ENCODE peak calls at places on chromosome 5, in eight cellular contexts. A, G, Z, N, B, E, L and D are unnamed samples.

GRCh38 chr5:16978296-16978695 is 42.2 kb upstream of the MYO10 start:
- DNase-seq in B (no peak), E (no peak), Z (no peak), L (no peak), A (no peak), N (no peak), G (no peak), D (no peak)

GRCh38 chr5:171700331-171700935 is 85.2 kb upstream of the SMIM23 start:
- DNase-seq in N (no peak), E (no peak), G (no peak), B (no peak), L (no peak), A (no peak), Z (no peak), D (no peak)

GRCh38 chr5:57770029-57770428 is 287.4 kb upstream of the ACTBL2 start:
- DNase-seq in G (no peak), A (no peak), B (no peak), L (no peak), N (no peak), Z (no peak), E (no peak), D (no peak)

GRCh38 chr5:126917918-126918623 is 112.3 kb downstream of the MARCHF3 start:
- DNase-seq in E (peak; percentile 53), B (no peak), G (no peak), Z (no peak), N (peak; percentile 27), A (no peak), L (peak; percentile 44), D (peak; percentile 55)

GRCh38 chr5:171757853-171758535 is 27.6 kb upstream of the SMIM23 start:
- DNase-seq in G (no peak), Z (no peak), L (peak; percentile 47), A (peak; percentile 64), E (no peak), N (peak; percentile 85), B (no peak), D (peak; percentile 46)

GRCh38 chr5:140244525-140245025 is 58.3 kb downstream of the PFDN1 start:
- DNase-seq in A (peak; percentile 50), L (peak; percentile 68), Z (peak; percentile 91), E (peak; percentile 95), N (peak; percentile 83), G (peak; percentile 85), B (peak; percentile 5), D (peak; percentile 95)

GRCh38 chr5:112381521-112381920 is 37.6 kb downstream of the EPB41L4A start:
- DNase-seq in N (no peak), L (no peak), B (no peak), Z (no peak), A (no peak), E (no peak), G (no peak), D (no peak)

GRCh38 chr5:80191991-80192398 is 63.9 kb downstream of the SERINC5 start:
- DNase-seq in A (no peak), E (peak; percentile 18), G (no peak), B (no peak), Z (peak; percentile 50), L (no peak), N (no peak), D (no peak)

GRCh38 chr5:91925249-91925648 is 542.1 kb upstream of the ARRDC3 start:
- DNase-seq in G (no peak), L (peak; percentile 62), B (no peak), Z (no peak), N (no peak), A (no peak), E (no peak), D (peak; percentile 14)

GRCh38 chr5:141320225-141321169 is at the start of gene TAF7:
- DNase-seq in N (peak; percentile 97), B (peak; percentile 86), L (peak; percentile 88), E (peak; percentile 97), A (peak; percentile 65), G (peak; percentile 94), Z (peak; percentile 87), D (peak; percentile 97)

GRCh38 chr5:41869150-41869738 is 981 bp downstream of the OXCT1 start:
- DNase-seq in A (no peak), N (peak; percentile 74), E (peak; percentile 43), Z (peak; percentile 35), B (no peak), G (no peak), L (peak; percentile 37), D (peak; percentile 34)

GRCh38 chr5:56012281-56012963 is 17.7 kb upstream of the IL6ST start:
- DNase-seq in Z (no peak), A (no peak), E (no peak), B (no peak), N (peak; percentile 35), G (no peak), L (no peak), D (no peak)